ENCODE peak calls at places on chromosomes 5 and 9, in four cellular contexts. One of them, this sample, is unnamed.

GRCh38 chr5:160629007-160629402 is 207.3 kb downstream of the PTTG1 start:
- DNase-seq in Panc1: no peak
- DNase-seq in endothelial cell of umbilical vein: no peak
- DNase-seq in fibroblast of lung: no peak
- DNase-seq in this sample: no peak

GRCh38 chr5:963673-964531 is 44.7 kb upstream of the NKD2 start:
- DNase-seq in Panc1: no peak
- DNase-seq in endothelial cell of umbilical vein: no peak
- DNase-seq in fibroblast of lung: peak
- DNase-seq in this sample: peak

GRCh38 chr9:37953775-37954437 is 50.0 kb upstream of the SLC25A51 start:
- DNase-seq in Panc1: peak
- DNase-seq in endothelial cell of umbilical vein: peak
- DNase-seq in fibroblast of lung: peak
- DNase-seq in this sample: peak

GRCh38 chr9:26308328-26308727 is 584.3 kb downstream of the CAAP1 start:
- DNase-seq in Panc1: no peak
- DNase-seq in endothelial cell of umbilical vein: peak
- DNase-seq in fibroblast of lung: no peak
- DNase-seq in this sample: no peak

GRCh38 chr9:89719202-89719601 is 114.4 kb downstream of the GADD45G start:
- DNase-seq in Panc1: no peak
- DNase-seq in endothelial cell of umbilical vein: no peak
- DNase-seq in fibroblast of lung: no peak
- DNase-seq in this sample: no peak

GRCh38 chr5:151745071-151745705 is 13.2 kb downstream of the ATOX1 start:
- DNase-seq in Panc1: no peak
- DNase-seq in endothelial cell of umbilical vein: peak
- DNase-seq in fibroblast of lung: peak
- DNase-seq in this sample: peak

GRCh38 chr5:150461231-150461630 is 11.7 kb upstream of the RPS14 start:
- DNase-seq in Panc1: no peak
- DNase-seq in endothelial cell of umbilical vein: no peak
- DNase-seq in fibroblast of lung: no peak
- DNase-seq in this sample: no peak

GRCh38 chr5:1088726-1089125 is 23.1 kb downstream of the SLC12A7 start:
- DNase-seq in Panc1: no peak
- DNase-seq in endothelial cell of umbilical vein: no peak
- DNase-seq in fibroblast of lung: no peak
- DNase-seq in this sample: no peak

GRCh38 chr9:68949271-68950000 is 64.5 kb downstream of the PRKACG start:
- DNase-seq in Panc1: peak
- DNase-seq in endothelial cell of umbilical vein: no peak
- DNase-seq in fibroblast of lung: peak
- DNase-seq in this sample: peak

GRCh38 chr9:19946446-19947109 is 157.7 kb upstream of the SLC24A2 start:
- DNase-seq in Panc1: no peak
- DNase-seq in endothelial cell of umbilical vein: peak
- DNase-seq in fibroblast of lung: peak
- DNase-seq in this sample: peak

GRCh38 chr9:35510745-35511428 is 21.0 kb downstream of the RUSC2 start:
- DNase-seq in Panc1: no peak
- DNase-seq in endothelial cell of umbilical vein: peak
- DNase-seq in fibroblast of lung: peak
- DNase-seq in this sample: peak

GRCh38 chr5:119302916-119303897 is 52.6 kb upstream of the TNFAIP8 start:
- DNase-seq in Panc1: no peak
- DNase-seq in endothelial cell of umbilical vein: peak
- DNase-seq in fibroblast of lung: peak
- DNase-seq in this sample: peak

GRCh38 chr9:138103111-138103823 is 225.7 kb downstream of the CACNA1B start:
- DNase-seq in Panc1: no peak
- DNase-seq in endothelial cell of umbilical vein: no peak
- DNase-seq in fibroblast of lung: no peak
- DNase-seq in this sample: no peak

GRCh38 chr5:101390317-101390908 is 487.3 kb upstream of the ST8SIA4 start:
- DNase-seq in Panc1: peak
- DNase-seq in endothelial cell of umbilical vein: peak
- DNase-seq in fibroblast of lung: peak
- DNase-seq in this sample: peak

GRCh38 chr5:10990626-10991025 is 229.6 kb upstream of the DAP start:
- DNase-seq in Panc1: no peak
- DNase-seq in endothelial cell of umbilical vein: no peak
- DNase-seq in fibroblast of lung: no peak
- DNase-seq in this sample: no peak

DNA sequence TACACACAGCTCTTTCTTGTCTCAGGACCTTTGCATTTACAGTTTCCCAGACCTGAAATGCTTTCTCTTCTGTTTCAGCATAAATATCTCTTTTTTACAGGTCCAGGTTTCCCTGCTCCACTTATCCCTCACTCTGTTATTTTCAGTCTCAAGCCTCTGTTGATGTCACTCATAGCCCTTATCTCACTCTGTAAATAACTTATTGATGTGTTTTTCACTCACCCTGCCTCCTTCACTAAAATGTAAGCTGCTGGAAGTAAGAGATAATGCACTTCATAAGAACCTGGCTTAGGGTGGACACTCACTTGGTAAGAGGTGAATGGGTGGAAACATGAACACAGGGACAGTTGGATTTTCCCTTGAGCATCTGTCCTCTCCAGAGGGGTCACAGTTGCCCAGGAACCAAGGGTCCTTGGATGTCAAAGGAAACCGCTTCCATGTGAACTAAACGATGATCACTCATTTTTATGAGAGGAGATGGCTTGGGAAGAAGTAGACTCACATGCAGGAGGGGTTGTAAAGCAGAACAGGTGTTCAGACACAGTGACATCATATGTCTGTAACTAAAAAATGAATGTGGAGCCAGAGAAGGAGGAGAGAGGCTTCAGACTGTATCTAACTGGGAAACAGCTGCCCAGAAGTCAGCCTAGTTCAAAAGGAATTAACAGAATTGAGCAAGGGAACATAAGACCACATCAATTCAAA is 5.5 kb upstream of the HTR4 start:
- DNase-seq in Panc1: no peak
- DNase-seq in endothelial cell of umbilical vein: no peak
- DNase-seq in fibroblast of lung: no peak
- DNase-seq in this sample: no peak
- TF ChIP-seq CTCF in Panc1: no peak
- TF ChIP-seq CTCF in endothelial cell of umbilical vein: no peak
- TF ChIP-seq CTCF in fibroblast of lung: no peak
- TF ChIP-seq CTCF in this sample: no peak

GRCh38 chr5:132666310-132667123 is 7.3 kb upstream of the IL4 start:
- DNase-seq in Panc1: no peak
- DNase-seq in endothelial cell of umbilical vein: no peak
- DNase-seq in fibroblast of lung: no peak
- DNase-seq in this sample: no peak

GRCh38 chr5:132663771-132664695 is 6.1 kb downstream of the IL13 start:
- DNase-seq in Panc1: no peak
- DNase-seq in endothelial cell of umbilical vein: no peak
- DNase-seq in fibroblast of lung: peak
- DNase-seq in this sample: no peak

GRCh38 chr5:132662925-132663770 is 5.2 kb downstream of the IL13 start:
- DNase-seq in Panc1: no peak
- DNase-seq in endothelial cell of umbilical vein: no peak
- DNase-seq in fibroblast of lung: no peak
- DNase-seq in this sample: peak

GRCh38 chr5:132665681-132666080 is 7.7 kb downstream of the IL13 start:
- DNase-seq in Panc1: no peak
- DNase-seq in endothelial cell of umbilical vein: no peak
- DNase-seq in fibroblast of lung: no peak
- DNase-seq in this sample: no peak

DNA sequence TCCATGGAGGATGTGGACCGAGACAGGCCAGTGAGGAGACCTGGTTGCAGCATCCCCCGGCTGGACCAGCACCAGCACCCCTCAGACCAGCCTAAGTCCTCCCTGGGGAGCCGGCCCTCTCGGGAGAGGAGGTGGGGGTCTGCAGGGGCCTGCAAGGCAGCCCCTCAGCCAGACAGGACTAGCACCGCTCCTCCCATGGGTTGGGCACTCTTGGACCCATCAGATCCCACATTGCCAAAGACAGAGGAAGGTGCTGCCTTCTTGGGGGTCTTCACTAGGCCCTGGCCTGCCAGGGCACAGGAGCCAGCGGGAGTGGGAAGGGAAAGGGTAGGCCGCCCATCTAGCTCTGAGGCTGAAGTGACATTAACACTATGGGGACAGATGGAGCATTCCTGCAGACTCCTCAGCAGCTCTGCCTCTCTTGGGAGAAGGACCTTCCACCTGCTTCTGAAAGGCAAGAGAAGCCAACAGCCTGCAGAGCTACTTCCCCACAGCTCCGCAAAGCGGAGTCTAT is 6.8 kb downstream of the IL13 start:
- DNase-seq in Panc1: no peak
- DNase-seq in endothelial cell of umbilical vein: no peak
- DNase-seq in fibroblast of lung: no peak
- DNase-seq in this sample: no peak
- H3K4me3 ChIP-seq in Panc1: no peak
- H3K4me3 ChIP-seq in endothelial cell of umbilical vein: no peak
- H3K4me3 ChIP-seq in fibroblast of lung: no peak
- H3K4me3 ChIP-seq in this sample: no peak

DNA sequence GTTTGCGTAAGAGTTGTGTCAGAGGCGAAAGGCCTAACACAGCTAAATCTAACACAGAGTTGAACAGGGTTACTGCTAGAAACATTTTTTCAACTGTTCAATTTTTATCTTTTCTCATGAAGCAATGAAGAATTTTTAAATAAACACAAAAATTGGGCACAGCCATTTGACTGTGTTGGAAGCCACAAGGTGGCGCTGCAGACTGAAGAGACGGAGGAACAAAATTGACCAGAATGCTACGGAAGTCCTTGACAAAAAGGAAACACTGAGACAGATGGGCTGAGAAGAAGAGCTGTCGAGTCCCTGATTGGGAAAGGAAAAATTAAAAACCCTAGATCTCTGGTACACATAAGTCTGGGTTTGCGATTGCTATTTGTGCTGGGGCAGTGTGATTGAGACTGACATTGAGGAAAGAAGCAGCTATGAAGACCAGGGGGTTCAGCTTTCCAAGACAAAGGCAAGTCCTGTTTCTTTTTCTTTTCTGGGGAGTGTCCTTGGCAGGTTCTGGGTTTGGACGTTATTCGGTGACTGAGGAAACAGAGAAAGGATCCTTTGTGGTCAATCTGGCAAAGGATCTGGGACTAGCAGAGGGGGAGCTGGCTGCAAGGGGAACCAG is at the start of gene PCDHB9:
- DNase-seq in Panc1: no peak
- DNase-seq in endothelial cell of umbilical vein: peak
- DNase-seq in fibroblast of lung: peak
- DNase-seq in this sample: peak
- TF ChIP-seq CTCF in Panc1: peak
- TF ChIP-seq CTCF in endothelial cell of umbilical vein: peak
- TF ChIP-seq CTCF in fibroblast of lung: peak
- TF ChIP-seq CTCF in this sample: peak

GRCh38 chr9:4762889-4763521 is 22.0 kb upstream of the AK3 start:
- DNase-seq in Panc1: no peak
- DNase-seq in endothelial cell of umbilical vein: peak
- DNase-seq in fibroblast of lung: no peak
- DNase-seq in this sample: peak
- H3K4me3 ChIP-seq in Panc1: no peak
- H3K4me3 ChIP-seq in endothelial cell of umbilical vein: no peak
- H3K4me3 ChIP-seq in fibroblast of lung: no peak
- H3K4me3 ChIP-seq in this sample: peak

DNA sequence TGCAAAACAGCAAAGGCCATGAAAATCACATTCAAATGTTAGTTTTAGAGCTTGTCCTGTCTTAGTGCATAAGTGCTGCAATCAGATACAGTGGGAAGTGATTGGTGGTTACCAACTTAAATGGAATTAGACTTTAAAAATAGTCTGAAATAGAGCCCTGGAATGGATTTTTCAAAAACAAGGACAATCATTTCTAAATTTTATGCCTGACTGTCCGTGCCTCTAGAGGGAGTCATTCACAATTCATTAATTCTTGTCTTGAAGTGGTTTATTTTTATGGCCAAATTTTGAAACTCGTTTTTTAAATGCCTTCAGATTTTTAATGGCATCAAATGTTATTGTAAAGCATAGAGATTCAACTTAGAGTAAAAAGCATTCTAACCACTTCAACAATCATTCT is 561.8 kb upstream of the DAB2 start:
- DNase-seq in Panc1: no peak
- DNase-seq in endothelial cell of umbilical vein: peak
- DNase-seq in fibroblast of lung: no peak
- DNase-seq in this sample: peak
- TF ChIP-seq CTCF in Panc1: peak
- TF ChIP-seq CTCF in endothelial cell of umbilical vein: no peak
- TF ChIP-seq CTCF in fibroblast of lung: no peak
- TF ChIP-seq CTCF in this sample: no peak

DNA sequence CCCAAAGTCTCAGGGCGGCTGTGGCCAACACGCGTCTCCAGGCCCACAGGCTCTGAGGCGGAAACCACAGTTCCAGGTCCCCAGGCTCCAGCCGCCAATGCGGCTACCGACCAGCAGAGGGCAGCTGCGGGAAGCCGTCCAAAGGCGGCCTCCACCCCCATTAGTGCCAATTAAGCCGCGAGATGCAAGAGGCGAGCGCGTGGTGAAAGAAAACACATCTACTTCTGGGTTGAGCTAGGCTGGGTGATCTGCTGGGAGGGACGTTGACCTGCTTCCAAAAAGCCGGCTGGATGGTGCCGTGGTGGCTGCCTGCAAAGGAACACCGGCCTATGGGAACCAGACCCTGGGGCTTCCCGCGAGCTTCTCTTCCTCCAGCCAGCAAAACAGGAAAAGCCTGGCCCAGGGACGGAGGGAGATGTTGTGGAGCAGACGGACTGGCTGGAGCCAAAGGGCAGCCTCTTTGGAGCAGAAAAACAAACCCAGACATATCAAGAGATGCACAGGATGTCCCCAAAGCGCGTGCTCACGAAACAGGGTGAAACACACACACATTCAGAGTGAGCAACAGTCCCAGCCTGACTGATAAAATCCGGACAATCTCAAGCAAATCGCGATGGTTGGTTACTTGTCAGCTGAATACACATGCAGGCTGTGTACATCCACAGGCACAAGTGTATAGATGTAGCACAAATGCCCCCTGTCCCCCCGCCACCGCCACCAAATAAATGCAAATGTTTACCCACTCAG is 187.1 kb upstream of the BRINP1 start:
- DNase-seq in Panc1: peak
- DNase-seq in endothelial cell of umbilical vein: peak
- DNase-seq in fibroblast of lung: peak
- DNase-seq in this sample: peak
- H3K4me3 ChIP-seq in Panc1: peak
- H3K4me3 ChIP-seq in endothelial cell of umbilical vein: peak
- H3K4me3 ChIP-seq in fibroblast of lung: peak
- H3K4me3 ChIP-seq in this sample: peak

GRCh38 chr5:172640822-172641358 is at the start of gene NEURL1B:
- DNase-seq in Panc1: no peak
- DNase-seq in endothelial cell of umbilical vein: peak
- DNase-seq in fibroblast of lung: peak
- DNase-seq in this sample: peak

GRCh38 chr5:172642926-172643325 is 1.9 kb downstream of the NEURL1B start:
- DNase-seq in Panc1: no peak
- DNase-seq in endothelial cell of umbilical vein: no peak
- DNase-seq in fibroblast of lung: no peak
- DNase-seq in this sample: no peak

GRCh38 chr5:172642511-172642910 is 1.4 kb downstream of the NEURL1B start:
- DNase-seq in Panc1: no peak
- DNase-seq in endothelial cell of umbilical vein: no peak
- DNase-seq in fibroblast of lung: no peak
- DNase-seq in this sample: no peak

GRCh38 chr5:172641359-172642045 is 439 bp downstream of the NEURL1B start:
- DNase-seq in Panc1: no peak
- DNase-seq in endothelial cell of umbilical vein: no peak
- DNase-seq in fibroblast of lung: no peak
- DNase-seq in this sample: no peak

GRCh38 chr5:172642046-172642409 is 965 bp downstream of the NEURL1B start:
- DNase-seq in Panc1: no peak
- DNase-seq in endothelial cell of umbilical vein: no peak
- DNase-seq in fibroblast of lung: no peak
- DNase-seq in this sample: peak
- TF ChIP-seq CTCF in Panc1: no peak
- TF ChIP-seq CTCF in endothelial cell of umbilical vein: no peak
- TF ChIP-seq CTCF in fibroblast of lung: no peak
- TF ChIP-seq CTCF in this sample: no peak